ENCODE peak calls at places on chromosomes 7 and 10, in four cellular contexts. M, D, Z and F are unnamed samples.
A peak's percentile ranks its signal among the peaks of the same experiment; 100 is the strongest.

GRCh38 chr7:36726311-36726710 is 2.0 kb upstream of the AOAH start:
- DNase-seq in D (no peak), Z (no peak), M (no peak), F (no peak)

GRCh38 chr7:92306153-92306552 is 60.4 kb downstream of the ANKIB1 start:
- DNase-seq in D (no peak), Z (no peak), M (no peak), F (no peak)

GRCh38 chr10:31942892-31943291 is 14.3 kb upstream of the ARHGAP12 start:
- DNase-seq in Z (no peak), M (no peak), D (no peak), F (no peak)

GRCh38 chr10:129790710-129791446 is 173.2 kb downstream of the EBF3 start:
- DNase-seq in D (no peak), M (no peak), Z (no peak), F (no peak)

GRCh38 chr10:67606572-67606971 is 89.4 kb downstream of the CTNNA3 start:
- DNase-seq in Z (no peak), D (peak; percentile 83), M (no peak), F (no peak)

GRCh38 chr10:71253981-71254818 is 41.8 kb downstream of the UNC5B start:
- DNase-seq in D (no peak), M (no peak), Z (no peak), F (peak; percentile 66)

GRCh38 chr10:122746408-122746807 is 46.8 kb upstream of the C10orf120 start:
- DNase-seq in D (no peak), M (no peak), Z (no peak), F (no peak)

GRCh38 chr10:57696641-57697040 is 571.1 kb downstream of the IPMK start:
- DNase-seq in M (no peak), Z (no peak), D (peak; percentile 72), F (no peak)

GRCh38 chr10:129942936-129943724 is 20.9 kb downstream of the EBF3 start:
- DNase-seq in M (no peak), Z (no peak), D (no peak), F (no peak)

GRCh38 chr7:114740095-114740494 is 181.8 kb upstream of the MDFIC start:
- DNase-seq in D (no peak), M (no peak), Z (no peak), F (no peak)

GRCh38 chr7:81676813-81677212 is 93.0 kb downstream of the HGF start:
- DNase-seq in Z (no peak), D (no peak), M (no peak), F (no peak)

GRCh38 chr7:94374721-94375120 is 20.0 kb upstream of the COL1A2 start:
- DNase-seq in Z (no peak), M (no peak), D (no peak), F (no peak)

GRCh38 chr7:105677803-105678583 is 96.7 kb upstream of the EFCAB10 start:
- DNase-seq in M (no peak), D (no peak), Z (no peak), F (no peak)

GRCh38 chr10:36026656-36027390 is 384.7 kb upstream of the FZD8 start:
- DNase-seq in Z (no peak), D (no peak), M (no peak), F (no peak)

GRCh38 chr7:140734729-140735128 is 38.2 kb downstream of the NDUFB2 start:
- DNase-seq in M (no peak), Z (no peak), D (no peak), F (no peak)

GRCh38 chr10:129971381-129972144 is 7.5 kb upstream of the EBF3 start:
- DNase-seq in Z (peak; percentile 69), M (no peak), D (no peak), F (peak; percentile 78)

GRCh38 chr7:150983893-150984368 is 5.8 kb upstream of the KCNH2 start:
- DNase-seq in D (peak; percentile 5), M (no peak), Z (peak; percentile 67), F (peak; percentile 55)

GRCh38 chr10:88499569-88500470 is 83.3 kb downstream of the RNLS start:
- DNase-seq in D (peak; percentile 49), Z (no peak), M (no peak), F (no peak)

GRCh38 chr7:36129048-36129534 is 24.0 kb upstream of the EEPD1 start:
- DNase-seq in M (no peak), Z (no peak), D (no peak), F (no peak)

GRCh38 chr7:47610506-47611044 is 28.7 kb upstream of the TNS3 start:
- DNase-seq in Z (no peak), D (no peak), M (no peak), F (no peak)

GRCh38 chr10:71840177-71840711 is 10.8 kb downstream of the PSAP start:
- DNase-seq in M (peak; percentile 87), Z (peak; percentile 95), D (peak; percentile 96), F (peak; percentile 77)

GRCh38 chr7:119959811-119960210 is 313.2 kb upstream of the KCND2 start:
- DNase-seq in M (no peak), Z (no peak), D (no peak), F (no peak)

GRCh38 chr10:8404721-8405120 is 350.2 kb downstream of the GATA3 start:
- DNase-seq in Z (no peak), D (no peak), M (no peak), F (no peak)

GRCh38 chr7:77320161-77320560 is 96.0 kb downstream of the GSAP start:
- DNase-seq in M (no peak), D (no peak), Z (no peak), F (no peak)

GRCh38 chr7:33719059-33719581 is 186.2 kb upstream of the BMPER start:
- DNase-seq in D (no peak), Z (no peak), M (no peak), F (no peak)

GRCh38 chr7:1239455-1240295 is 7.0 kb downstream of the UNCX start:
- DNase-seq in D (no peak), Z (no peak), M (no peak), F (no peak)

DNA sequence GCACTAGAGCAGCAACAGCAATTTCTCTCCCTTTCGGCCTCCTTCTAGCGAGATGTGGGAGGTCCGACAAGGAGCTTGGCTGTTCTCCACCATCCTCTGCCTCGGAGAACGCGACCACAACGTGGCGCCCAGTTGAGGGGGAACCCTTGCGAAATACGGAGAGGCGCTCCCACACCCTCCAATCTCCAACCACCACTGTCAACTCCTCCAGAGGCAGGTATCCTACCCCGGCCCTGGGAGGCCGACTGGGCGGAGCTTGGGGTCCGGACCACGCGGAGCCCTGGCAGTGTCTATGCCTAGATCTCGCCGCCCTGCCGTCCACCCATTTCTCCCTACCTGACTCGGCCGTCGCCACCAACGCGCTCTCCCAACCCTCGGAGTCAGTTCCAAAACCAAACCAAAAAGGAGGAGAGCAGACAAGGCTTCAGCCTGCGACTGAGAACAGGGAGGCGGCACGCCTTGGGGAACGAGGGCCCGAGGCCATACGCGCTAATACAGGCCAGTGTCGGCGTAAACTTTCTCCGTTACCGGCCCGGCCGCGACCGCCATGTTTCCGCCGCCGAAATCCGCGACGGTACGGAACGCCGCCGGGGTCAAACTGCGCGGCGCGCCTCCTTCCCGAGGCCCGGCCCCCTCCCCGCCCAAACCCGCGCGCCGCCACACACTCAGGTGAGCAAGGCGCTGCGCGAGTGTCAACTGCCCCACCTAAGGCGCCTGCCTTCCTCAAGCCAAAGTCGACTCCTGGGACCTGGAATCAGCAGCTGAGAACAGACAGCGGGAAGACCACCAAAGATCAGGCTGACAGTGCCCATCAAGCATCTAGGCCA is at the start of gene TMEM168:
- DNase-seq in Z (peak; percentile 78), D (peak; percentile 26), M (peak; percentile 67), F (peak; percentile 79)
- TF ChIP-seq CTCF in Z (no peak), D (no peak), M (no peak), F (no peak)

DNA sequence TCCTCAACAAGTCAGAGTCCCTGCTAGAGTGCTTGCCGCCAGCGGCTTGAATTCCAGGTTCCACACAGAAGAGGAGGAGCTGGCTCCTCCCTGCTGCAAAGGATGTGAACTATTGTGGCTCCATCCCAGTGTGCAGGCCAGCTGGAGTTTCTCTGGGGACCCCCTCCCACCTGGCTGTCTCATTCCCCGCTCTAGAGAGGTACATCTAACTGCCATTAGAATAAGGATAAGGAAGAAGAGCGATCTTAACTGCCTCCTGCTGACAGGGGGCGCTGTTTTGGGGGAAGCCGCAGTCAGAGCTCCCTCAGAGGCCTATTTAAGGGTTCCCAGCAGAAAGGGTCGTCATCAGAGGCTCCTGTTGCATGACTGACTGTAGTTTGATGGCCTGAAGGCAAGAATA is 40.8 kb upstream of the HECW1 start:
- DNase-seq in Z (peak; percentile 88), D (no peak), M (peak; percentile 27), F (peak; percentile 44)
- TF ChIP-seq CTCF in Z (peak; percentile 85), D (peak; percentile 49), M (peak; percentile 59), F (peak; percentile 52)

GRCh38 chr7:110003827-110004226 is 1087.1 kb upstream of the LRRN3 start:
- DNase-seq in Z (no peak), D (no peak), M (no peak), F (no peak)
- TF ChIP-seq CTCF in Z (no peak), D (no peak), M (no peak), F (no peak)

GRCh38 chr7:142941541-142941940 is 2.3 kb downstream of the LLCFC1 start:
- DNase-seq in M (no peak), D (no peak), Z (no peak), F (no peak)

GRCh38 chr7:142938611-142939010 is 673 bp upstream of the LLCFC1 start:
- DNase-seq in M (no peak), D (no peak), Z (no peak), F (no peak)

GRCh38 chr7:142940968-142941535 is 1.8 kb downstream of the LLCFC1 start:
- DNase-seq in D (no peak), M (no peak), Z (no peak), F (no peak)

GRCh38 chr7:142935941-142936565 is 2.5 kb upstream of the TRPV5 start:
- DNase-seq in M (no peak), Z (no peak), D (no peak), F (no peak)

DNA sequence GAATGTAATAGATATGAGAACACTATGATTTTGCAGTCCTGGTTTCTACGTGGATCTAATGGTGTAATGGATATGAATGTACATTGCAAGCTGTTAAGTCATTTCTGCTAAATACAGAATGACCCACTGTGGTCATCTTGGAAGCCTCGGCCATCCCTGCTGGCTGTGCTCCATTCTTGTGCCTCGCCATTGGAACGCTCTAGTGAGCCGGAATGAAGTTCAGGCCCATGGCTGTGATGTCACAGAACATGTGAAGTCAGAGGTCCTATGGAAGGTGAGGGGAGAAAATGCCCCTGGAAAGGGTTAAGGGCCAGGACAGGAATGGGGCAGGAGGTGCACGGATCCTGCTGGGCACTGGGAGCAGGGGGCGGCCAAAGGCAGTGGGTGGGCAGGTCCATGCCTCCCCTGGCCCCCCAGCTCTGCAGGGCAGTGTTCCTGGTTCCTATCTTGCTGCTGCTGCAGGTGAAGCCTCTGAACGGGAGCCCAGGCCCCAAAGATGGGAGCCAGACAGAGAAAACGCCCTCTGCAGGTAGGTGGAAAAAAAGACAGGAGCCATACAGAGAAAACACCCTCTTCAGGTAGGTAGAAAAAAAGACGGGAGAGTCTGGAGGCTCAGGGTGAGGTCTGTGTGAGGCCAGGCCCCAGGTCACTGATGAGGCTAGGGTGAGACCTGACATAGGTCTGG is at the start of gene LLCFC1:
- DNase-seq in Z (peak; percentile 63), M (no peak), D (no peak), F (no peak)
- TF ChIP-seq CTCF in Z (peak; percentile 46), M (peak; percentile 37), D (peak; percentile 9), F (no peak)